ENCODE peak calls at places on chromosomes 16 and 17, in five cellular contexts. H is K562, E is HepG2, B is WTC11, D is GM12878. V is an unnamed sample.

GRCh38 chr16:3850544-3850899 is 30.0 kb downstream of the CREBBP start:
- DNase-seq in H (no peak), E (no peak), B (no peak), D (no peak), V (no peak)

GRCh38 chr16:54331241-54332002 is 44.8 kb upstream of the IRX3 start:
- DNase-seq in H (no peak), E (no peak), B (peak), D (no peak), V (peak)

GRCh38 chr17:20073056-20073979 is 64.2 kb downstream of the SPECC1 start:
- DNase-seq in H (no peak), E (no peak), B (no peak), D (no peak), V (no peak)

GRCh38 chr17:21495281-21495680 is 119.1 kb downstream of the KCNJ12 start:
- DNase-seq in H (no peak), E (no peak), B (no peak), D (no peak), V (no peak)

GRCh38 chr16:50201784-50202183 is 48.7 kb downstream of the TENT4B start:
- DNase-seq in H (no peak), E (no peak), B (no peak), D (no peak), V (no peak)

GRCh38 chr16:11100239-11100750 is 155.7 kb downstream of the SOCS1 start:
- DNase-seq in H (peak), E (no peak), B (peak), D (peak), V (peak)

GRCh38 chr16:57503366-57503765 is 17.1 kb upstream of the DOK4 start:
- DNase-seq in H (peak), E (no peak), B (no peak), D (no peak), V (no peak)

GRCh38 chr16:89110641-89111040 is 17.0 kb downstream of the ACSF3 start:
- DNase-seq in H (no peak), E (no peak), B (no peak), D (no peak), V (no peak)

GRCh38 chr17:38877130-38877851 is 7.4 kb downstream of the LASP1 start:
- DNase-seq in H (no peak), E (no peak), B (peak), D (no peak), V (no peak)

GRCh38 chr16:65770752-65771151 is 595.7 kb upstream of the CDH5 start:
- DNase-seq in H (no peak), E (no peak), B (no peak), D (no peak), V (no peak)

GRCh38 chr16:5058476-5058875 is 7.3 kb downstream of the C16orf89 start:
- DNase-seq in H (no peak), E (peak), B (peak), D (no peak), V (no peak)
- TF ChIP-seq ATF2 in H (no peak), E (no peak), B (no peak), D (no peak), V (peak)

DNA sequence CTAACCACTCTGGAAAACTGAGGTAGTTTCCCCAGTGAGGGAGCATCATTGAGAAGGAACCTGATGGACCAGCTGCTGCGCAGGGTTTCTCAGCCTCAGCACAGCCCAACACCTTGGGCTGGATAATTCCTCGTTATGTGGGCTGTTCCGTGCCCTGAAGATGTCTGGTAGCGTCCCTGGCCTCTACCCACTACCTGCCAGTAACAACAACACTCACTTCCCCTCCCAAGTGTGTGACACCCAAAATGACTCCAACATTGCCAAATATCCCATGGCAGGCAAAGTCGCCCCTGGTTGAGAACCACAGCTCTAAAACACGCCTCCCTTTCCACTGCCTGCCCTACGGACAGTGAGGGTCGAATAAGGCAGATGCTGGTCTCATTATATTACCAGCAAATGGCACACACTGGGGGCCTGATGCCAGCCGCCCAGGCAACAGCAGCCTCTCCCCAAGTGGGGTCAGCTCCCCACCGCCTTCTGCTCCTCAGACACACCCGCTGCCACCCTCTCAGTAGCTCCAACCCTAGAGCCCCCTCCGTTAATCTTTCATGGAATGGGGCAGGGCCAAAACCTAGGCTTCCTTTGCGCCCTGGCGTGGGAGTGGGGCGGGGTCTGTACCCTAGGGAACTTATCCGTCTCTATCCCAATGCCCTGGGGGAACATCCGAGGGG is 1.0 kb downstream of the RHBDF2 start:
- DNase-seq in H (peak), E (no peak), B (no peak), D (no peak), V (no peak)
- TF ChIP-seq CREB1 in H (no peak), E (no peak), B (no peak), D (no peak), V (no peak)

GRCh38 chr16:74769791-74770190 is 4.8 kb downstream of the FA2H start:
- DNase-seq in H (no peak), E (no peak), B (no peak), D (no peak), V (no peak)

GRCh38 chr16:74768239-74768638 is 6.4 kb downstream of the FA2H start:
- DNase-seq in H (no peak), E (no peak), B (no peak), D (no peak), V (no peak)

GRCh38 chr16:74770826-74771526 is 3.6 kb downstream of the FA2H start:
- DNase-seq in H (no peak), E (no peak), B (no peak), D (no peak), V (no peak)

GRCh38 chr16:74767749-74768148 is 6.9 kb downstream of the FA2H start:
- DNase-seq in H (no peak), E (no peak), B (no peak), D (no peak), V (no peak)

DNA sequence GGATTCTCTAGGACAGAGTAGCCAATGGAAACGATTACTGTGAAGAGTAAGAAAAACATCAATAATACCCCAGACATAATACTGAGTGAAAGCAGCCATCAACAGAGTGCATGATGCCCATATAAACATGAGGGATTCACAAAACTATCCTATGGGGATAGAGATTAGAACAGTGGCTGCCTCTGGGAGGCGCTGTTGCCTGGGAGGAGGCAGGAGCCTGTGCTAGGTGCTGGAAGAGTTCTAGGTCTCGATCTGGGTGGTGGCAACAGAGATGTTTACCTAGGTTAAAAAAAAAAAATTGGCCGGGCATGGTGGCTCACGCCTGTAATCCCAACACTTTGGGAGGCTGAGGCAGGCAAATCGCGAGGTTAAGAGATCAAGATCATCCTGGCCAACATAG is 7.9 kb downstream of the FA2H start:
- DNase-seq in H (peak), E (no peak), B (peak), D (no peak), V (peak)
- TF ChIP-seq ATF2 in H (no peak), E (no peak), B (no peak), D (no peak), V (no peak)

GRCh38 chr17:58302919-58303551 is 22.3 kb upstream of the MPO start:
- DNase-seq in H (no peak), E (no peak), B (no peak), D (no peak), V (peak)

GRCh38 chr17:58302171-58302918 is 21.6 kb upstream of the MPO start:
- DNase-seq in H (no peak), E (no peak), B (no peak), D (no peak), V (no peak)

GRCh38 chr17:58305626-58306025 is 23.0 kb downstream of the TSPOAP1 start:
- DNase-seq in H (no peak), E (no peak), B (no peak), D (no peak), V (peak)

GRCh38 chr17:58304735-58305486 is 23.7 kb downstream of the TSPOAP1 start:
- DNase-seq in H (no peak), E (no peak), B (no peak), D (no peak), V (no peak)

DNA sequence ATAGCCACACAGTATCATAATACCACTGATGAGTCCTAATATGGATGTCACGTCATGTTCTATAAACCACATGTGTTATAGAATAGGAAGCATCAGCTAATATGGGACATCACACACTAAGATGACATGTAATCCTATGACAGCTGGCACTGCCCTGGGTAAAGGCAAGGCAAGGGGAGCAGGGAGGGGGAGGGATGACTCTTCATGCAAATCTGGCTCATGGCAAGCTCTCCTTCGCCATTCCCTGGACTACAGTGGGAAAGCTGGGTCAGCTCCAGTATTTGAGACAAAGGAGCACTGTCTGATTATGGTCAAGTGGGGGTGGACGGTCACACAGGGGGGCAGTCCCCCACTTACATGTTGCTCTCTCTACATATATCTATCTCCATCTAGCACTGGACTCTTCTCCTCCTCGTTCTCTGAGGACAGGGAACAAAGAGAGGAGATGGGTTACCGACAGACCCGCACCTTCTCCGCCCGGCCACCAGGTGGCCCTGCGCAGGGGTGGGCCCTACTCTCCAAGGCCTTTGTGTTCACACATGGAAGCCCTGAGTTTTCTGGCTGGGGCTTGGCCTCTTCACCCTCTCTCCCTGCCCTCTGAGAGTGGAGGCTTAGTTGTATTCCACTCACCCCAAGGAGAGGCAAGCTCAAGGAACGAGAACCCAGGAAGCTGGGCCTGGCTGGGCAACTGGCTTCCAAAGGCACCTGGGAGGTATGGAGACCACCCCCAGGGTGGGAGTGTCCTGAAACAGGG is 23.4 kb upstream of the MPO start:
- DNase-seq in H (peak), E (peak), B (peak), D (no peak), V (peak)
- TF ChIP-seq CREB1 in H (no peak), E (no peak), B (no peak), D (no peak), V (no peak)

GRCh38 chr17:57580055-57580739 is 164.9 kb downstream of the CCDC182 start:
- DNase-seq in H (no peak), E (peak), B (no peak), D (no peak), V (no peak)

GRCh38 chr17:57576744-57577143 is 168.4 kb downstream of the CCDC182 start:
- DNase-seq in H (no peak), E (no peak), B (no peak), D (no peak), V (no peak)

GRCh38 chr17:57579245-57579644 is 165.9 kb downstream of the CCDC182 start:
- DNase-seq in H (no peak), E (no peak), B (no peak), D (no peak), V (no peak)

GRCh38 chr17:57577751-57578607 is 167.1 kb downstream of the CCDC182 start:
- DNase-seq in H (no peak), E (peak), B (no peak), D (no peak), V (no peak)

DNA sequence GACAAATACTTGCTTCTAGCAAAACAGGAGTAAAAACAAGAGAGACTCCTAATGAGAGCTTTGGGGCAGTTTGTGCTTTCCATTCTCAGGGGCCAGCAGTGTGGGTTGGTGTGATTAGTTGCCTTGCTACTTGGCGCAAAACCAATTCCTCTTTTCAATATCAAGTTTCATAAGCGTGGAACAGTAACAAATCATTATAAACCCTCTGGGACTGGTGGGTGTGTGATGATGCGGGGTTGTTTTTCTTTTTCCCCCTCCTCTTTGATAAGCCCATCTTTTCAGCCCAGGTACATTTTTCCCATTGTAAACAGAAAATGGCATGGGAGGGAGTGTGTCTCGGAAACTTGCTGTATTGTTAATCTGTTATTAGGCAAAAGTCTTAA is 166.5 kb downstream of the CCDC182 start:
- DNase-seq in H (no peak), E (no peak), B (no peak), D (peak), V (no peak)
- TF ChIP-seq ATF2 in H (no peak), E (no peak), B (no peak), D (no peak), V (no peak)

GRCh38 chr17:77233635-77234334 is 93.0 kb downstream of the SEC14L1 start:
- DNase-seq in H (peak), E (peak), B (no peak), D (peak), V (no peak)
- TF ChIP-seq CREB1 in H (peak), E (peak), B (no peak), D (peak), V (no peak)

GRCh38 chr17:77417575-77417974 is 276.8 kb downstream of the SEC14L1 start:
- DNase-seq in H (no peak), E (peak), B (no peak), D (no peak), V (no peak)
- TF ChIP-seq ATF2 in H (no peak), E (no peak), B (no peak), D (no peak), V (no peak)

V was measured in H1.